ENCODE peak calls at places on chromosomes 3 and 15, in ten cellular contexts. E is WTC11, S is colonic mucosa, A is AG09319, Q is keratinocyte, U is brain microvascular endothelial cell, P is GM12864, Y is lung, B is mucosa of descending colon, D is endothelial cell. X is an unnamed sample.

GRCh38 chr3:127458698-127459097 is 131.8 kb downstream of the TPRA1 start:
- DNase-seq in U (no peak), A (no peak), Q (no peak), Y (no peak), D (peak), S (no peak), P (no peak), E (peak), B (peak), X (no peak)

GRCh38 chr15:100033140-100033857 is 300.1 kb upstream of the LYSMD4 start:
- DNase-seq in P (no peak), B (no peak), U (no peak), Y (no peak), D (no peak), A (no peak), Q (no peak), E (no peak), S (no peak), X (peak)

GRCh38 chr3:95354494-95354893 is 1291.6 kb downstream of the NSUN3 start:
- DNase-seq in D (no peak), Y (no peak), A (no peak), Q (no peak), E (no peak), U (no peak), B (no peak), S (no peak), P (no peak), X (no peak)

GRCh38 chr3:114427407-114428172 is 133.8 kb downstream of the TIGIT start:
- DNase-seq in D (no peak), U (no peak), P (no peak), S (no peak), Q (no peak), Y (no peak), E (no peak), B (no peak), A (no peak), X (no peak)

GRCh38 chr3:56303508-56303907 is 164.8 kb downstream of the ERC2 start:
- DNase-seq in U (peak), A (no peak), D (peak), Y (no peak), B (peak), E (peak), P (peak), Q (no peak), S (peak), X (peak)

GRCh38 chr3:147387550-147388394 is 18.6 kb downstream of the ZIC4 start:
- DNase-seq in Y (no peak), B (no peak), D (no peak), A (no peak), Q (no peak), E (no peak), P (no peak), S (no peak), U (no peak), X (peak)

GRCh38 chr3:138971766-138972320 is 24.8 kb downstream of the FOXL2NB start:
- DNase-seq in D (no peak), B (no peak), A (no peak), E (no peak), U (no peak), Q (no peak), S (no peak), Y (no peak), P (no peak), X (peak)

GRCh38 chr3:32432711-32433530 is 41.3 kb downstream of the CMTM7 start:
- DNase-seq in P (no peak), A (no peak), D (no peak), B (no peak), E (no peak), S (peak), U (no peak), Y (no peak), Q (no peak), X (peak)

GRCh38 chr15:58182460-58183163 is 44.4 kb downstream of the AQP9 start:
- DNase-seq in A (no peak), P (no peak), U (no peak), D (peak), E (peak), B (peak), S (no peak), Q (no peak), Y (no peak), X (no peak)
- TF ChIP-seq CTCF in A (peak), P (peak), U (peak), D (no peak), E (peak), B (peak), S (peak), Q (peak), Y (peak), X (peak)

GRCh38 chr3:50170689-50171088 is 15.6 kb downstream of the SEMA3F start:
- DNase-seq in P (no peak), S (no peak), Y (peak), U (peak), Q (no peak), E (no peak), D (no peak), A (no peak), B (no peak), X (no peak)
- TF ChIP-seq CTCF in P (no peak), S (no peak), Y (no peak), U (no peak), Q (no peak), E (no peak), D (no peak), A (no peak), B (no peak), X (no peak)

GRCh38 chr3:170490828-170491560 is 72.3 kb downstream of the CLDN11 start:
- DNase-seq in D (no peak), U (no peak), Q (no peak), A (no peak), Y (no peak), P (no peak), S (no peak), B (no peak), E (no peak), X (no peak)

GRCh38 chr3:170486398-170486797 is 67.7 kb downstream of the CLDN11 start:
- DNase-seq in Y (no peak), P (no peak), A (no peak), B (no peak), U (no peak), E (no peak), D (no peak), Q (no peak), S (no peak), X (no peak)

GRCh38 chr3:170487091-170487490 is 68.4 kb downstream of the CLDN11 start:
- DNase-seq in Q (no peak), Y (no peak), E (no peak), D (no peak), A (no peak), U (no peak), S (no peak), B (no peak), P (no peak), X (no peak)

GRCh38 chr3:170491901-170492300 is 73.2 kb downstream of the CLDN11 start:
- DNase-seq in E (no peak), Y (no peak), S (no peak), P (no peak), Q (no peak), U (no peak), A (no peak), D (no peak), B (no peak), X (no peak)

GRCh38 chr3:170488802-170489201 is 70.1 kb downstream of the CLDN11 start:
- DNase-seq in S (no peak), D (no peak), U (peak), A (peak), Y (no peak), P (no peak), B (no peak), Q (no peak), E (no peak), X (no peak)
- TF ChIP-seq CTCF in S (no peak), D (no peak), U (no peak), A (no peak), Y (no peak), P (no peak), B (no peak), Q (no peak), E (no peak), X (no peak)

DNA sequence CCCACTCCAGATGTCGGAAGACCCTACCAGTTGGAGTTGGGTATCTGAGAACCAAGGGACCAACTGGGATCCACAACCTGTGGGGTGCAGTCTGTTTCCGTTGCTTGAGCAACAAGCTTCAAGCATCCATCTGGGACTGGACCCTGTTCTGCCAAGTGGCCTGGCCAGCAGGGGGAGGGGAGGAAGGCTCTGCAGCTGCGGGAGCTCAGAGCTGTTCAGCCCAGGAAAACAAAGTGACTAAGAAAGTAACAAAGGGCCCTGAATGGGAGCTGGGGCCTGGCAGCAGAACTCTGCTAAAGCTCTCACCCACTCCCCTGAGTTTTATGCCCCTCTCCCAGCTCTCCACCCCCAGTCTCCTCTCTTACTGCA is 2.7 kb downstream of the TYRO3 start:
- DNase-seq in A (no peak), Y (no peak), U (peak), S (no peak), E (peak), P (no peak), B (peak), Q (no peak), D (peak), X (no peak)
- TF ChIP-seq CTCF in A (peak), Y (no peak), U (peak), S (no peak), E (no peak), P (no peak), B (no peak), Q (no peak), D (peak), X (peak)

GRCh38 chr15:77629070-77630030 is 3.4 kb downstream of the LINGO1 start:
- DNase-seq in Q (no peak), P (no peak), D (no peak), B (no peak), U (no peak), A (no peak), S (no peak), Y (no peak), E (no peak), X (no peak)

GRCh38 chr15:77632760-77633133 is at the start of gene LINGO1:
- DNase-seq in Q (no peak), A (no peak), U (no peak), D (no peak), B (no peak), P (no peak), E (peak), S (no peak), Y (no peak), X (no peak)

GRCh38 chr15:77631790-77632551 is 741 bp downstream of the LINGO1 start:
- DNase-seq in Q (no peak), A (no peak), S (no peak), P (no peak), Y (no peak), D (peak), E (peak), B (no peak), U (no peak), X (no peak)

GRCh38 chr15:77630064-77630463 is 2.6 kb downstream of the LINGO1 start:
- DNase-seq in B (no peak), U (no peak), Y (no peak), A (no peak), S (no peak), P (no peak), Q (no peak), D (no peak), E (no peak), X (no peak)

GRCh38 chr15:77630956-77631789 is 1.5 kb downstream of the LINGO1 start:
- DNase-seq in Y (no peak), D (peak), Q (no peak), B (no peak), A (no peak), U (no peak), P (no peak), S (no peak), E (peak), X (no peak)
- TF ChIP-seq CTCF in Y (no peak), D (no peak), Q (no peak), B (no peak), A (no peak), U (peak), P (no peak), S (no peak), E (no peak), X (peak)

GRCh38 chr3:188577539-188577938 is 423.6 kb downstream of the LPP start:
- DNase-seq in E (no peak), S (no peak), Q (no peak), A (no peak), Y (no peak), D (no peak), B (no peak), U (no peak), P (no peak), X (no peak)
- TF ChIP-seq CTCF in E (no peak), S (no peak), Q (no peak), A (no peak), Y (no peak), D (no peak), B (no peak), U (no peak), P (no peak), X (no peak)

GRCh38 chr3:36697397-36698001 is 66.9 kb downstream of the DCLK3 start:
- DNase-seq in P (no peak), Y (no peak), U (no peak), A (no peak), D (no peak), Q (no peak), B (no peak), S (no peak), E (no peak), X (no peak)
- TF ChIP-seq CTCF in P (no peak), Y (no peak), U (peak), A (peak), D (no peak), Q (no peak), B (no peak), S (no peak), E (no peak), X (peak)

GRCh38 chr15:83930813-83931212 is 276.9 kb downstream of the ADAMTSL3 start:
- DNase-seq in Y (no peak), E (no peak), D (no peak), P (no peak), S (no peak), B (no peak), A (no peak), U (no peak), Q (no peak), X (no peak)

GRCh38 chr15:83928878-83929418 is 275.0 kb downstream of the ADAMTSL3 start:
- DNase-seq in A (no peak), Q (no peak), Y (no peak), S (no peak), E (no peak), U (no peak), D (no peak), P (peak), B (no peak), X (no peak)

GRCh38 chr15:83928392-83928734 is 274.4 kb downstream of the ADAMTSL3 start:
- DNase-seq in P (peak), D (no peak), B (no peak), Y (no peak), U (no peak), A (no peak), E (no peak), Q (no peak), S (no peak), X (no peak)

GRCh38 chr15:83930392-83930791 is 276.5 kb downstream of the ADAMTSL3 start:
- DNase-seq in D (no peak), B (no peak), P (no peak), Q (no peak), E (no peak), S (no peak), Y (no peak), U (no peak), A (no peak), X (no peak)

GRCh38 chr15:83929619-83930018 is 275.7 kb downstream of the ADAMTSL3 start:
- DNase-seq in U (no peak), Y (no peak), P (no peak), A (no peak), D (no peak), Q (no peak), E (no peak), S (no peak), B (no peak), X (no peak)
- TF ChIP-seq CTCF in U (no peak), Y (no peak), P (no peak), A (no peak), D (no peak), Q (no peak), E (no peak), S (no peak), B (no peak), X (no peak)

DNA sequence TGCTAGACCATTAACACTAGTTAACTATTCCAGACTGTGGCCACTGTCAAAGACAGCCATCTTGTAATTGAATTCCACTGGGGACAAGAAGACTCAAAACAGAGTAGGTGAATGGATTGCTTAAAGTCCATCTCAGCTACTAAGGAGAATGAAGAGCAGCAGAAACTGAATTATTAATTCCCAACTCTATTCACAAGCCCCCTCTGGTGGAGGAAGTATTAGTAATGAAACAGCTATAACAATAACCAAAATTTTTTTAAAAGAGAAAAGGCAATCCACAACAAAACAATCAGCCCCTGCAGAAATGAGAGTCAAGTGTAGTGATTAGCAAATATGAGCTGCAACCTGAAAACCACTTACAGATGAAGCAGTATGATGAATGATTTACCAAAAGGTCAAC is 302.8 kb downstream of the FHIT start:
- DNase-seq in P (no peak), S (no peak), B (no peak), Y (no peak), A (no peak), Q (no peak), D (no peak), E (no peak), U (peak), X (no peak)
- TF ChIP-seq CTCF in P (no peak), S (no peak), B (no peak), Y (no peak), A (peak), Q (peak), D (peak), E (no peak), U (peak), X (peak)

DNA sequence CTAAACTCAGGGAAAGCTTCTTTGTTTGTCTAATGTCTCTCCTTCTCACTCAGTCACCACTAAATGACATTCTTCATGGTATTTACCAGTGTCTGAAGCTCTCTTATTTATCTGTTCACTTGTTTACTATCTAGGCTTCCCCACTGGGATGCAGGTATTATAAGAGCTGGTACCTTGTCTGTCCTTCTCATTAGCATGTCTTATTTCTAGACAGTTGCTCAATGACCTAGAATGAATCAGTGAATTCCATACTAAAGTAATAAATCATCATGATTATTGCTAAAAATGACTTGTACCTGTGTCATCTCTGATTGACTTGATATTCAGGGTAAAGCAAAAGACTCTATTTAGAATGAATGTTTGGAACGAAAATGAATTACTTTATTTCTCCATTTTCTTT is 175.5 kb upstream of the FEZF2 start:
- DNase-seq in B (no peak), D (no peak), A (no peak), U (no peak), Q (no peak), E (no peak), Y (no peak), S (no peak), P (no peak), X (no peak)
- TF ChIP-seq CTCF in B (no peak), D (no peak), A (no peak), U (no peak), Q (no peak), E (no peak), Y (no peak), S (no peak), P (no peak), X (no peak)

X was measured in osteocyte.